ENCODE peak calls at places on chromosomes 12 and 14, in five cellular contexts. D, T, G, B and L are unnamed samples.

GRCh38 chr14:100406505-100407131 is 83.5 kb downstream of the SLC25A47 start:
- DNase-seq in D (peak), T (no peak), G (no peak), B (no peak), L (no peak)

GRCh38 chr12:110917467-110917866 is 2.9 kb downstream of the MYL2 start:
- DNase-seq in D (no peak), T (no peak), G (no peak), B (no peak), L (no peak)

GRCh38 chr12:18383203-18383602 is 121.9 kb downstream of the PIK3C2G start:
- DNase-seq in D (no peak), T (no peak), G (no peak), B (no peak), L (no peak)

GRCh38 chr14:102234331-102235264 is 70.4 kb downstream of the MOK start:
- DNase-seq in D (no peak), T (no peak), G (no peak), B (no peak), L (no peak)

GRCh38 chr12:70691018-70691672 is 53.9 kb upstream of the PTPRB start:
- DNase-seq in D (no peak), T (no peak), G (no peak), B (no peak), L (no peak)

GRCh38 chr12:75550401-75550851 is 39.0 kb upstream of the KRR1 start:
- DNase-seq in D (no peak), T (no peak), G (no peak), B (peak), L (no peak)

GRCh38 chr12:93868771-93869170 is 191.6 kb downstream of the CRADD start:
- DNase-seq in D (no peak), T (no peak), G (no peak), B (no peak), L (no peak)

GRCh38 chr14:92404938-92405337 is 82.0 kb downstream of the SLC24A4 start:
- DNase-seq in D (no peak), T (no peak), G (no peak), B (no peak), L (no peak)

GRCh38 chr14:86933460-86933859 is 1059.5 kb downstream of the GALC start:
- DNase-seq in D (no peak), T (no peak), G (no peak), B (no peak), L (no peak)

GRCh38 chr14:105197274-105197673 is 16.2 kb upstream of the NUDT14 start:
- DNase-seq in D (peak), T (no peak), G (no peak), B (no peak), L (peak)

GRCh38 chr12:94182971-94183701 is 34.8 kb downstream of the PLXNC1 start:
- DNase-seq in D (no peak), T (no peak), G (no peak), B (no peak), L (no peak)

GRCh38 chr12:54045868-54046529 is 7.6 kb upstream of the HOXC4 start:
- DNase-seq in D (no peak), T (no peak), G (no peak), B (no peak), L (no peak)

GRCh38 chr12:63206494-63206893 is 55.5 kb upstream of the AVPR1A start:
- DNase-seq in D (no peak), T (peak), G (no peak), B (peak), L (no peak)

GRCh38 chr12:89345830-89346740 is 6.2 kb downstream of the DUSP6 start:
- DNase-seq in D (peak), T (peak), G (no peak), B (peak), L (peak)

GRCh38 chr12:8156845-8157244 is at the start of gene ZNF705A:
- DNase-seq in D (no peak), T (no peak), G (no peak), B (no peak), L (no peak)

GRCh38 chr14:90632868-90633267 is 183.4 kb downstream of the TTC7B start:
- DNase-seq in D (no peak), T (no peak), G (no peak), B (no peak), L (no peak)

GRCh38 chr12:82082476-82082875 is 275.7 kb downstream of the CCDC59 start:
- DNase-seq in D (no peak), T (no peak), G (no peak), B (no peak), L (no peak)

GRCh38 chr14:32201816-32202467 is at the start of gene RNU6-7:
- DNase-seq in D (peak), T (peak), G (no peak), B (peak), L (peak)

GRCh38 chr12:23722655-23723054 is 226.8 kb downstream of the SOX5 start:
- DNase-seq in D (no peak), T (no peak), G (no peak), B (no peak), L (no peak)

GRCh38 chr14:21496453-21496852 is 14.7 kb downstream of the METTL3 start:
- DNase-seq in D (no peak), T (no peak), G (no peak), B (no peak), L (no peak)

GRCh38 chr12:52519826-52520662 is at the start of gene KRT5:
- DNase-seq in D (no peak), T (no peak), G (no peak), B (no peak), L (no peak)

GRCh38 chr12:129847063-129847462 is 56.8 kb downstream of the TMEM132D start:
- DNase-seq in D (no peak), T (no peak), G (no peak), B (no peak), L (no peak)

GRCh38 chr12:124159655-124160054 is 135.2 kb upstream of the RFLNA start:
- DNase-seq in D (no peak), T (no peak), G (no peak), B (no peak), L (peak)

GRCh38 chr14:67729072-67729561 is 27.4 kb downstream of the RDH12 start:
- DNase-seq in D (no peak), T (no peak), G (no peak), B (no peak), L (no peak)

GRCh38 chr14:45531022-45531421 is 278.0 kb upstream of the MIS18BP1 start:
- DNase-seq in D (no peak), T (no peak), G (no peak), B (no peak), L (no peak)

GRCh38 chr12:117499759-117500485 is 138.5 kb upstream of the NOS1 start:
- DNase-seq in D (no peak), T (no peak), G (no peak), B (no peak), L (no peak)

GRCh38 chr12:46985816-46986215 is 93.6 kb upstream of the PCED1B start:
- DNase-seq in D (no peak), T (no peak), G (no peak), B (no peak), L (no peak)

GRCh38 chr14:34365309-34365915 is 96.6 kb downstream of the SPTSSA start:
- DNase-seq in D (no peak), T (peak), G (no peak), B (no peak), L (no peak)